ENCODE peak calls at places on chromosomes 16 and 17, in six cellular contexts. Q, J, Y, E, V and B are unnamed samples. For H3K4me1, the result is how much of the 10 kb centered on the place peaks cover.

GRCh38 chr17:78448356-78448993 is 70.0 kb downstream of the PGS1 start:
- DNase-seq in Q (no peak), J (no peak), E (no peak), V (no peak), Y (no peak), B (no peak)

GRCh38 chr17:15263206-15263579 is 1.9 kb downstream of the PMP22 start:
- DNase-seq in Q (no peak), V (no peak), J (peak), Y (peak), E (peak), B (peak)

GRCh38 chr16:4780235-4780634 is 7.9 kb downstream of the SEPTIN12 start:
- DNase-seq in Y (no peak), J (peak), Q (no peak), E (no peak), V (no peak), B (no peak)

GRCh38 chr16:22372882-22373661 is 1.3 kb downstream of the CDR2 start:
- DNase-seq in Y (no peak), V (no peak), Q (no peak), J (no peak), E (peak), B (no peak)

GRCh38 chr17:56597495-56597990 is 4.0 kb downstream of the NOG start:
- DNase-seq in V (peak), J (peak), Y (peak), Q (peak), E (peak), B (peak)

GRCh38 chr17:7845359-7846062 is 9.4 kb upstream of the TMEM88 start:
- DNase-seq in E (no peak), V (no peak), J (no peak), Y (no peak), Q (no peak), B (no peak)

GRCh38 chr16:66428682-66429251 is 1.7 kb downstream of the BEAN1 start:
- DNase-seq in E (no peak), Y (no peak), V (peak), Q (no peak), J (no peak), B (no peak)

GRCh38 chr17:77881545-77881944 is 77.0 kb upstream of the TNRC6C start:
- DNase-seq in Q (no peak), J (peak), V (no peak), E (peak), Y (no peak), B (no peak)

GRCh38 chr17:43832168-43832975 is 574 bp downstream of the MPP3 start:
- DNase-seq in V (peak), Y (no peak), E (peak), Q (no peak), J (peak), B (peak)

GRCh38 chr17:43468746-43469544 is 14.8 kb upstream of the DHX8 start:
- DNase-seq in Q (no peak), E (peak), V (no peak), Y (no peak), J (peak), B (peak)

GRCh38 chr16:88481851-88482250 is 28.8 kb downstream of the ZFPM1 start:
- DNase-seq in V (no peak), E (no peak), Y (no peak), J (no peak), Q (no peak), B (no peak)

GRCh38 chr16:57825298-57826039 is 23.2 kb upstream of the KIFC3 start:
- DNase-seq in E (no peak), J (no peak), Q (no peak), Y (no peak), V (no peak), B (no peak)

GRCh38 chr17:75643033-75644017 is 10.1 kb downstream of the SMIM5 start:
- DNase-seq in Y (no peak), Q (peak), J (no peak), V (peak), E (no peak), B (peak)

GRCh38 chr16:73019456-73020362 is 28.2 kb downstream of the ZFHX3 start:
- DNase-seq in V (no peak), E (peak), J (peak), Q (no peak), Y (no peak), B (peak)

GRCh38 chr16:57356547-57356946 is 2.0 kb upstream of the CCL22 start:
- DNase-seq in Y (no peak), Q (no peak), E (no peak), V (no peak), J (no peak), B (no peak)

GRCh38 chr17:27489045-27489715 is 32.9 kb downstream of the KSR1 start:
- DNase-seq in V (no peak), Y (no peak), E (peak), J (peak), Q (no peak), B (peak)

GRCh38 chr16:64983983-64984382 is 137.9 kb downstream of the CDH11 start:
- DNase-seq in E (peak), V (peak), Q (peak), J (peak), Y (peak), B (no peak)

GRCh38 chr16:89047331-89048086 is 46.1 kb upstream of the ACSF3 start:
- DNase-seq in E (no peak), Q (no peak), J (no peak), Y (no peak), V (no peak), B (no peak)

GRCh38 chr16:22402191-22402590 is 27.8 kb upstream of the CDR2 start:
- DNase-seq in V (no peak), Y (no peak), E (no peak), Q (no peak), J (peak), B (no peak)

GRCh38 chr17:77572065-77572601 is 386.4 kb upstream of the TNRC6C start:
- DNase-seq in E (no peak), Y (no peak), V (peak), Q (no peak), J (no peak), B (no peak)

GRCh38 chr17:78671607-78672404 is 94.6 kb upstream of the DNAH17 start:
- DNase-seq in J (peak), E (peak), Q (no peak), Y (no peak), V (no peak), B (peak)

GRCh38 chr16:12271006-12271405 is 294.5 kb downstream of the SNX29 start:
- DNase-seq in V (peak), Y (peak), Q (peak), J (peak), E (peak), B (peak)

GRCh38 chr16:1978476-1979120 is 2.7 kb downstream of the NOXO1 start:
- DNase-seq in Q (peak), J (no peak), Y (no peak), E (no peak), V (peak), B (no peak)

GRCh38 chr17:42673266-42673884 is 3.4 kb downstream of the PLEKHH3 start:
- DNase-seq in E (no peak), Q (no peak), J (no peak), Y (no peak), V (no peak), B (no peak)

GRCh38 chr17:69763503-69763902 is 311.5 kb upstream of the KCNJ16 start:
- DNase-seq in J (peak), E (peak), Y (no peak), V (no peak), Q (no peak), B (peak)

GRCh38 chr16:78297066-78297666 is 197.7 kb downstream of the WWOX start:
- DNase-seq in J (no peak), E (peak), Q (no peak), V (no peak), Y (no peak), B (no peak)

GRCh38 chr17:55741353-55741700 is 9.5 kb upstream of the PCTP start:
- DNase-seq in J (no peak), Y (no peak), V (no peak), Q (no peak), E (no peak), B (no peak)

GRCh38 chr17:27295945-27296344 is 2.0 kb downstream of the WSB1 start:
- DNase-seq in E (no peak), Y (no peak), V (no peak), Q (no peak), J (no peak), B (peak)

GRCh38 chr17:62741290-62741689 is 66.8 kb downstream of the MARCHF10 start:
- DNase-seq in V (no peak), Q (no peak), E (no peak), Y (no peak), J (no peak), B (peak)

GRCh38 chr17:81371910-81372760 is 23.1 kb upstream of the BAHCC1 start:
- DNase-seq in V (no peak), Q (peak), J (peak), Y (no peak), E (peak), B (no peak)

DNA sequence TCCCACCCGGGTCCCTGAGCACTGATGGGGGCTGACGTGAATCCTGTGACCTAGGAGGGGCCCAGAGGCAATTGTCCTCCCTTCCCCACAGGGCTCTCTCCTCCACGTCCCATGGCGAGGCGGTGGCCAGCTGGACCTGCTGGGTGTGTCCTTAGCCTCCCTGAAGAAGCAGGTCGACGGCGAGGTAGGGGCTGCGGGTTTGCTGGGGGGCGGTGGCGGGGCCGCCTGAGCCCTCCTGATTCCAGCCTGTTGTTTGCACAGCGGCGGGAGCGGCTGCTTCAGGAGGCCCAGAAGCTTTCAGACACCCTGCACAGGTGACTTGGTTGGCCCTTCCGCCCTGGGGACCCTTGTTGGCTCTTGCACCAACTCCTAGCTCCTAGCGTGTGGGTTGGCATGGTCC is 1.7 kb downstream of the CHTF18 start:
- DNase-seq in J (no peak), Q (no peak), V (no peak), E (no peak), Y (no peak), B (no peak)
- H4K91ac ChIP-seq in J (no peak), Q (no peak), V (no peak), E (no peak), Y (no peak), B (no peak)

DNA sequence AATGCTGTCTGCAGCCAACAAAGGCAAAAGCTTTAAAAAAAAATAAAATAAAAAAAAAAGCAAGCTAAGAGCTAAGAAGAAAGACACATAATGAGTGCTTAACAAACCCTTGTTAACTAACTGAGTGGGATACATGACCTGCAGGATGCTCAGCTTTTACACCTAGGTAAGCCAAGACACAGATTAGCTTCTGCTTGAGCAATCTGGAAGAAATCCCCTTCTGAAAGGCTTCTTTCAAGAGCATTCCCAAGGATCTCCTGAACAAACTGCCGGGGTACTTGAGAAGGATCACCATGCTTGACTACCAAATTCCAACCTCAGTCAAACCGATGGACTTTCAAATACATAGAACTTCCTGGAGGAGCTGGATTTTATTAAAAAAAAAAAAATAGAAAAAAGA is 92.9 kb downstream of the SMG6 start:
- DNase-seq in V (no peak), Y (no peak), Q (no peak), J (no peak), E (no peak), B (no peak)
- H3K4me1 ChIP-seq in V (under half), Y (under half), Q (under half), J (under half), E (under half), B (under half)

GRCh38 chr16:10332301-10332700 is 53.6 kb upstream of the ATF7IP2 start:
- DNase-seq in V (no peak), Y (no peak), E (no peak), J (no peak), Q (no peak), B (no peak)

GRCh38 chr16:10333321-10334032 is 52.4 kb upstream of the ATF7IP2 start:
- DNase-seq in V (no peak), Q (no peak), Y (no peak), J (no peak), E (no peak), B (no peak)

GRCh38 chr16:10335681-10336080 is 50.2 kb upstream of the ATF7IP2 start:
- DNase-seq in V (no peak), Y (no peak), J (no peak), Q (no peak), E (no peak), B (peak)

GRCh38 chr16:10338426-10338825 is 47.4 kb upstream of the ATF7IP2 start:
- DNase-seq in V (no peak), Q (no peak), E (no peak), Y (no peak), J (no peak), B (no peak)

GRCh38 chr16:10332775-10333174 is 53.1 kb upstream of the ATF7IP2 start:
- DNase-seq in E (no peak), J (no peak), Q (no peak), Y (no peak), V (no peak), B (no peak)
- H2BK120ac ChIP-seq in E (no peak), J (no peak), Q (no peak), Y (no peak), V (no peak), B (peak)

GRCh38 chr17:73785466-73785865 is 141.2 kb upstream of the SDK2 start:
- DNase-seq in J (no peak), Q (no peak), E (no peak), V (no peak), Y (no peak), B (no peak)

GRCh38 chr17:73791121-73791520 is 146.9 kb upstream of the SDK2 start:
- DNase-seq in V (no peak), J (no peak), Y (no peak), Q (no peak), E (no peak), B (no peak)

GRCh38 chr17:73787036-73787720 is 142.9 kb upstream of the SDK2 start:
- DNase-seq in J (no peak), Q (no peak), V (no peak), Y (peak), E (no peak), B (no peak)

GRCh38 chr17:73786286-73786743 is 142.1 kb upstream of the SDK2 start:
- DNase-seq in E (no peak), Q (peak), V (peak), Y (peak), J (no peak), B (no peak)

GRCh38 chr17:73787721-73788051 is 143.4 kb upstream of the SDK2 start:
- DNase-seq in Y (peak), Q (no peak), J (no peak), V (no peak), E (no peak), B (no peak)
- H4K91ac ChIP-seq in Y (peak), Q (no peak), J (no peak), V (no peak), E (no peak), B (no peak)